ENCODE peak calls at places on chromosomes 2 and 18, in seven cellular contexts. F is kidney; D is tibial artery; E is ovary; Q is transverse colon; P is CD8-positive, alpha-beta T cell; W is adrenal gland. S is an unnamed sample. For H3K4me1, the result is how much of the 10 kb centered on the place peaks cover.

GRCh38 chr2:3779650-3780049 is 76.3 kb downstream of the DCDC2C start:
- DNase-seq in Q (no peak), D (no peak), W (no peak), F (no peak), E (no peak), P (no peak), S (no peak)

GRCh38 chr2:183070942-183071844 is 7.4 kb upstream of the DUSP19 start:
- DNase-seq in F (peak), W (peak), E (no peak), D (peak), Q (peak), P (no peak), S (peak)

GRCh38 chr2:7034313-7034712 is 117.1 kb downstream of the RNF144A start:
- DNase-seq in P (no peak), Q (no peak), D (no peak), F (peak), E (no peak), W (no peak), S (no peak)

GRCh38 chr2:159497256-159497655 is 119.1 kb downstream of the BAZ2B start:
- DNase-seq in E (no peak), F (no peak), P (no peak), D (no peak), Q (no peak), W (peak), S (no peak)

GRCh38 chr2:208648368-208648767 is 241.8 kb downstream of the PTH2R start:
- DNase-seq in F (no peak), Q (no peak), E (no peak), D (no peak), W (no peak), P (no peak), S (no peak)

GRCh38 chr2:240399419-240400318 is 35.8 kb upstream of the GPC1 start:
- DNase-seq in W (peak), E (no peak), F (peak), Q (no peak), P (no peak), D (peak), S (peak)

GRCh38 chr2:201070966-201071304 is 536 bp downstream of the HYCC2 start:
- DNase-seq in Q (no peak), W (no peak), D (no peak), E (no peak), F (no peak), P (no peak), S (no peak)

GRCh38 chr2:12455626-12456025 is 261.1 kb upstream of the TRIB2 start:
- DNase-seq in D (no peak), Q (no peak), P (no peak), F (no peak), E (no peak), W (no peak), S (no peak)

GRCh38 chr2:80242355-80242910 is 62.1 kb downstream of the LRRTM1 start:
- DNase-seq in F (no peak), P (no peak), E (no peak), Q (no peak), D (no peak), W (no peak), S (peak)

GRCh38 chr2:239315308-239315707 is 85.5 kb downstream of the HDAC4 start:
- DNase-seq in D (peak), P (no peak), Q (peak), E (no peak), F (no peak), W (peak), S (no peak)

GRCh38 chr2:113768770-113769169 is 12.3 kb upstream of the SLC35F5 start:
- DNase-seq in W (no peak), P (no peak), D (no peak), Q (no peak), E (no peak), F (no peak), S (no peak)

GRCh38 chr2:66432801-66433694 is 1.9 kb upstream of the MEIS1 start:
- DNase-seq in P (no peak), Q (peak), F (peak), W (peak), E (peak), D (peak), S (peak)

GRCh38 chr2:199581935-199582336 is 124.2 kb upstream of the SATB2 start:
- DNase-seq in W (no peak), E (no peak), Q (no peak), P (no peak), F (no peak), D (no peak), S (no peak)

GRCh38 chr2:135916232-135916631 is 40.0 kb upstream of the MCM6 start:
- DNase-seq in D (no peak), W (no peak), Q (no peak), F (no peak), E (no peak), P (peak), S (no peak)

GRCh38 chr2:212871597-212871996 is 279.8 kb downstream of the IKZF2 start:
- DNase-seq in Q (no peak), W (no peak), D (no peak), F (no peak), E (no peak), P (no peak), S (no peak)

GRCh38 chr2:48983556-48983955 is 170.8 kb downstream of the FSHR start:
- DNase-seq in Q (no peak), F (no peak), D (no peak), E (no peak), W (no peak), P (no peak), S (no peak)

GRCh38 chr18:46630160-46630559 is 26.9 kb downstream of the LOXHD1 start:
- DNase-seq in W (no peak), D (no peak), F (no peak), P (no peak), Q (no peak), E (no peak), S (no peak)

GRCh38 chr2:133324150-133324561 is 244.1 kb downstream of the NCKAP5 start:
- DNase-seq in P (no peak), E (no peak), D (no peak), Q (no peak), F (no peak), W (no peak), S (no peak)

GRCh38 chr2:16218651-16219050 is 278.3 kb downstream of the MYCN start:
- DNase-seq in F (no peak), Q (peak), D (no peak), E (no peak), P (no peak), W (peak), S (no peak)

GRCh38 chr18:11320981-11321380 is 171.6 kb upstream of the PIEZO2 start:
- DNase-seq in Q (no peak), W (no peak), E (no peak), F (no peak), P (no peak), D (no peak), S (no peak)

GRCh38 chr2:37192551-37192950 is 3.7 kb upstream of the CEBPZOS start:
- DNase-seq in W (no peak), E (no peak), F (no peak), Q (no peak), P (no peak), D (no peak), S (no peak)

GRCh38 chr2:10303634-10304378 is 1.1 kb downstream of the HPCAL1 start:
- DNase-seq in W (peak), P (peak), Q (peak), D (no peak), E (peak), F (peak), S (no peak)

GRCh38 chr2:98702896-98703620 is 27.9 kb downstream of the MGAT4A start:
- DNase-seq in D (no peak), W (no peak), Q (no peak), P (no peak), E (no peak), F (no peak), S (no peak)

GRCh38 chr2:15363142-15363541 is 198.0 kb downstream of the NBAS start:
- DNase-seq in W (no peak), F (no peak), P (no peak), D (no peak), E (no peak), Q (no peak), S (no peak)

GRCh38 chr2:100741880-100742814 is 77.8 kb upstream of the NPAS2 start:
- DNase-seq in F (no peak), P (no peak), W (no peak), D (no peak), E (no peak), Q (peak), S (peak)

GRCh38 chr2:47554311-47554905 is 151.5 kb downstream of the MSH2 start:
- DNase-seq in W (no peak), P (no peak), F (no peak), D (no peak), Q (no peak), E (no peak), S (no peak)

GRCh38 chr2:43305537-43305936 is 79.1 kb upstream of the ZFP36L2 start:
- DNase-seq in F (no peak), P (no peak), E (no peak), Q (peak), D (peak), W (peak), S (no peak)

GRCh38 chr2:43303120-43303519 is 76.7 kb upstream of the ZFP36L2 start:
- DNase-seq in E (no peak), F (no peak), D (no peak), W (no peak), P (no peak), Q (no peak), S (no peak)

GRCh38 chr2:43303889-43304288 is 77.5 kb upstream of the ZFP36L2 start:
- DNase-seq in P (no peak), W (no peak), E (no peak), D (no peak), Q (no peak), F (no peak), S (no peak)

GRCh38 chr2:43306197-43306596 is 79.8 kb upstream of the ZFP36L2 start:
- DNase-seq in Q (no peak), E (no peak), F (no peak), W (no peak), P (no peak), D (no peak), S (no peak)

DNA sequence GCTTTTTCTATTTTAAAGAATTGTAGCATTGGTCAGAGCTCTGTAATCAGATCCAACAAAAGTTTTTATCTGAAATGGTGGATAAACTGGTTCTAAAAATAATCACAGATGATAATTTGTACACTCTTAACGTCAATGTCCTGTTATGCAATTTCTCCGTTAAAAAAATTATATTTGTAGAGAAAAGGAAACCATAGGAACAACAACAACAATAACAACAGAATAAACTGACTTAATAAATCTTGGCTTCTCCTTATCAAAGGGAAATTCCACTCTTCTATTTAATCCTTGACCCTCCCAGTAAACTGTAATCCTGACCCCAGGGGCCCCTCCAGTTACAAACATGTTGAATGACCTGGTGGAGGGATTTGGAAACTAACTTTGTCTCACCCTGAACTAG is 78.6 kb upstream of the ZFP36L2 start:
- DNase-seq in W (peak), E (no peak), F (no peak), P (no peak), D (peak), Q (no peak), S (no peak)
- H3K4me1 ChIP-seq in W (under half), E (under half), F (under half), P (under half), D (under half), Q (under half), S (half or more)

GRCh38 chr2:96821113-96821512 is 5.0 kb downstream of the CNNM3 start:
- DNase-seq in P (no peak), F (peak), E (no peak), Q (no peak), W (no peak), D (no peak), S (no peak)
- H3K4me1 ChIP-seq in P (under half), F (under half), E (under half), Q (half or more), W (under half), D (under half), S (under half)

GRCh38 chr2:8479298-8479697 is 202.6 kb upstream of the ID2 start:
- DNase-seq in E (peak), F (no peak), W (no peak), P (no peak), Q (no peak), D (no peak), S (peak)
- H3K4me1 ChIP-seq in E (under half), F (under half), W (under half), P (under half), Q (under half), D (under half), S (under half)

GRCh38 chr2:68921646-68922045 is 31.0 kb downstream of the GKN2 start:
- DNase-seq in E (no peak), D (no peak), W (no peak), P (no peak), Q (no peak), F (no peak), S (no peak)
- H3K4me1 ChIP-seq in E (under half), D (under half), W (under half), P (under half), Q (under half), F (under half), S (under half)

DNA sequence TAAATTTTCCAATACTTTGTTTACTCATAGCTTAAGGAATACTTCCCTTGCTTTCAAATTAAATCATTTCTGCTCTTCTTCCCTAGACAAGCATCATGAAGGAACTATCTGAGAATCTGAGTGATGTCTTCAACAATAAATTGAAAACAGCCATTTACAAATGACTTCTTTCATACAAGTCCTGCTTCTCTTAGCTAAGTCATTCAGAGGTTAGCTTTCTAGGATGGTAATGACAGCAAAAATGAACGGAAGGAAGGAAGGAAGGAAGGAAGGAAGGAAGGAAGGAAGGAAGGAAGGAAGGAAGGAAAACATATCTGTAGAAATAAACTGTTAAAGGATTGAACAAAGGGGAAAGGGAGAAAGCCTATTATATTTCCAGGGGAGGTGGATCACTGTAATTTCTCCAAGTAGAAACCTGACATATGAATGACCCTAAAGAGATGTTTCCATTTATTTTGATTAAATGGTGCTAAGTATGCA is 335.0 kb upstream of the KYNU start:
- DNase-seq in P (no peak), D (no peak), E (no peak), Q (no peak), F (no peak), W (no peak), S (no peak)
- H3K4me1 ChIP-seq in P (under half), D (under half), E (under half), Q (under half), F (under half), W (under half), S (under half)

DNA sequence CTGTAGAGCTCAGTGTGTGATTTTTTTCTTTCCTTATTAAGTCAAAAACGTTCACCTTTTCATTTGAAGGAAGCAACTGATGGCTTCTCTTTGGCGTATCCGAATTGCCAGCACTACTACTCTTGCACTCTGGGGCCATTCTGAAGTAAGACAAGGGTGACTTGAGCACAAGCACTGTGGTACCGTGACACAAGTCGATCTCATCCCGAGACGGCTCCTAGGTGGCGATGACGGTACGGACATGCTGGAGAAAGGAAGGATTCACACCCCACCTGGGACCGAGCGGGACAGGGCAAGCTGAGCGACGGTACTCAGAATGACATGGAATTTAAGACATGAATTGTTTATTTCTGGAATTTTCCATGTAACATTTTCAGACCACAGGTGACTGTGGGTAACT is 36.8 kb upstream of the LDLRAD4 start:
- DNase-seq in W (no peak), D (no peak), P (no peak), F (no peak), E (no peak), Q (no peak), S (no peak)
- H3K4me1 ChIP-seq in W (under half), D (under half), P (under half), F (under half), E (under half), Q (under half), S (under half)

GRCh38 chr2:30252723-30253688 is 21.7 kb downstream of the LBH start:
- DNase-seq in E (peak), W (peak), Q (peak), D (peak), P (peak), F (no peak), S (peak)
- H3K4me1 ChIP-seq in E (under half), W (under half), Q (under half), D (under half), P (half or more), F (under half), S (half or more)

DNA sequence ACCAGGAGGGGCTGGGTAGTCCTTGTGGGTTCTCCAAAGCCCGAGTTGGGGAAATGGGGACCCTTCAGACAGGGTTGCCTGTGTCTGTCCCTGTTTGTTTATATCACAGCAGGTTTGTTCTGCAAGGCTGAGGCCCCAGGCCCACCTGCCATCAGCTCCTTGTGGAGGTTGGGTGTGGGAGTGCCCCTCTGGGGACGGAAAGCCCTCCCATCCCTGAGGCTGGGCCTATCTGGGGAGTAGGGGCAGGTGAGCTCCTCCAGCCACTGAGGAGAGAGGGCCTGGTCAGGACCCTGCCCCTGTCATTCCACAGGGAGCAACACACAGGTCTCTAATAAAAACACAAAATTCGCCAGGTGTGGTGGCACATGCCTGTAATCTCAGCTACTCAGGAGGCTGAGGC is 23.3 kb upstream of the EFHD1 start:
- DNase-seq in Q (no peak), W (no peak), E (no peak), P (no peak), F (no peak), D (no peak), S (no peak)
- H3K4me1 ChIP-seq in Q (under half), W (under half), E (under half), P (under half), F (under half), D (under half), S (under half)

S was measured in heart left ventricle.